ENCODE peak calls at places on chromosomes 11 and 22, in four cellular contexts. T, A, J and Y are unnamed samples.

GRCh38 chr11:11261629-11262028 is 91.4 kb downstream of the CSNK2A3 start:
- DNase-seq in T (no peak), A (no peak), J (no peak), Y (no peak)

GRCh38 chr11:95154514-95154913 is 64.9 kb downstream of the ENDOD1 start:
- DNase-seq in T (no peak), A (peak), J (peak), Y (no peak)

GRCh38 chr11:94445641-94446040 is 44.4 kb upstream of the GPR83 start:
- DNase-seq in T (no peak), A (no peak), J (no peak), Y (no peak)

GRCh38 chr22:38567531-38568245 is 2.3 kb downstream of the DMC1 start:
- DNase-seq in T (no peak), A (no peak), J (no peak), Y (no peak)

GRCh38 chr11:25981998-25982397 is 349.9 kb upstream of the ANO3 start:
- DNase-seq in T (peak), A (no peak), J (no peak), Y (no peak)

GRCh38 chr11:42524534-42525227 is 787.1 kb upstream of the API5 start:
- DNase-seq in T (peak), A (no peak), J (peak), Y (peak)

GRCh38 chr22:24706050-24706449 is 68.5 kb downstream of the PIWIL3 start:
- DNase-seq in T (no peak), A (no peak), J (no peak), Y (no peak)

GRCh38 chr22:24694971-24695928 is 79.3 kb downstream of the PIWIL3 start:
- DNase-seq in T (no peak), A (no peak), J (no peak), Y (no peak)

GRCh38 chr11:116558504-116559252 is 214.1 kb downstream of the BUD13 start:
- DNase-seq in T (peak), A (no peak), J (no peak), Y (no peak)

GRCh38 chr11:133096981-133097380 is 435.3 kb downstream of the OPCML start:
- DNase-seq in T (no peak), A (no peak), J (no peak), Y (no peak)

GRCh38 chr11:28400236-28401100 is 292.3 kb downstream of the METTL15 start:
- DNase-seq in T (no peak), A (no peak), J (no peak), Y (no peak)

GRCh38 chr11:45662665-45663485 is 2.5 kb downstream of the CHST1 start:
- DNase-seq in T (peak), A (no peak), J (peak), Y (no peak)

GRCh38 chr11:119424276-119424675 is 1.3 kb upstream of the THY1 start:
- DNase-seq in T (no peak), A (no peak), J (no peak), Y (no peak)

GRCh38 chr11:61080986-61081590 is 21.2 kb upstream of the CD5 start:
- DNase-seq in T (no peak), A (no peak), J (no peak), Y (no peak)

GRCh38 chr11:10498426-10499250 is 42.3 kb downstream of the RNF141 start:
- DNase-seq in T (no peak), A (no peak), J (no peak), Y (no peak)

GRCh38 chr22:46929046-46929688 is 166.7 kb downstream of the TBC1D22A start:
- DNase-seq in T (peak), A (no peak), J (no peak), Y (no peak)

GRCh38 chr11:123168236-123168635 is 26.8 kb downstream of the CLMP start:
- DNase-seq in T (no peak), A (no peak), J (no peak), Y (no peak)

GRCh38 chr11:69010361-69010891 is 2.6 kb downstream of the MRGPRF start:
- DNase-seq in T (no peak), A (no peak), J (no peak), Y (no peak)

GRCh38 chr11:2813141-2813908 is 72.2 kb downstream of the CDKN1C start:
- DNase-seq in T (no peak), A (no peak), J (peak), Y (no peak)

GRCh38 chr11:102110761-102111010 is 439 bp downstream of the YAP1 start:
- DNase-seq in T (no peak), A (no peak), J (no peak), Y (no peak)

GRCh38 chr22:37310815-37311595 is 28.7 kb downstream of the CYTH4 start:
- DNase-seq in T (no peak), A (no peak), J (no peak), Y (no peak)

GRCh38 chr22:22161924-22162851 is 82.4 kb upstream of the VPREB1 start:
- DNase-seq in T (no peak), A (no peak), J (no peak), Y (no peak)